ENCODE peak calls at places on chromosomes 1 and 21, in six cellular contexts. One of them, this sample, is unnamed.

GRCh38 chr1:152111515-152111968 is 3.7 kb downstream of the TCHH start:
- DNase-seq in K562: no peak
- DNase-seq in GM12892: no peak
- DNase-seq in breast epithelium: no peak
- DNase-seq in HCT116: no peak
- DNase-seq in GM23338: peak; percentile 77
- DNase-seq in this sample: no peak

GRCh38 chr1:202010042-202011015 is at the start of gene ELF3:
- DNase-seq in breast epithelium: peak; percentile 95
- DNase-seq in HCT116: peak; percentile 98
- DNase-seq in K562: no peak
- DNase-seq in GM12892: peak; percentile 58
- DNase-seq in GM23338: peak; percentile 98
- DNase-seq in this sample: peak; percentile 92

GRCh38 chr21:45480701-45481500 is 61.3 kb downstream of the SLC19A1 start:
- DNase-seq in breast epithelium: no peak
- DNase-seq in HCT116: no peak
- DNase-seq in GM23338: no peak
- DNase-seq in GM12892: no peak
- DNase-seq in K562: no peak
- DNase-seq in this sample: no peak

GRCh38 chr1:192983349-192983980 is 75.7 kb downstream of the UCHL5 start:
- DNase-seq in K562: no peak
- DNase-seq in breast epithelium: no peak
- DNase-seq in GM23338: no peak
- DNase-seq in HCT116: no peak
- DNase-seq in GM12892: no peak
- DNase-seq in this sample: no peak

GRCh38 chr21:28215214-28215954 is 777.3 kb downstream of the LTN1 start:
- DNase-seq in breast epithelium: no peak
- DNase-seq in HCT116: no peak
- DNase-seq in GM12892: no peak
- DNase-seq in GM23338: no peak
- DNase-seq in K562: no peak
- DNase-seq in this sample: no peak

GRCh38 chr1:159889821-159890252 is 10.1 kb downstream of the CFAP45 start:
- DNase-seq in breast epithelium: no peak
- DNase-seq in GM23338: no peak
- DNase-seq in GM12892: peak; percentile 54
- DNase-seq in HCT116: no peak
- DNase-seq in K562: peak; percentile 42
- DNase-seq in this sample: no peak

GRCh38 chr1:114156538-114157274 is 3.0 kb upstream of the SYT6 start:
- DNase-seq in HCT116: no peak
- DNase-seq in K562: no peak
- DNase-seq in GM23338: peak; percentile 39
- DNase-seq in GM12892: no peak
- DNase-seq in breast epithelium: no peak
- DNase-seq in this sample: no peak

GRCh38 chr1:201673912-201674311 is 135.0 kb downstream of the NAV1 start:
- DNase-seq in HCT116: no peak
- DNase-seq in K562: no peak
- DNase-seq in GM12892: no peak
- DNase-seq in GM23338: peak; percentile 28
- DNase-seq in breast epithelium: no peak
- DNase-seq in this sample: no peak

GRCh38 chr1:44826375-44827196 is 16.5 kb downstream of the PTCH2 start:
- DNase-seq in GM23338: no peak
- DNase-seq in breast epithelium: no peak
- DNase-seq in GM12892: no peak
- DNase-seq in HCT116: no peak
- DNase-seq in K562: peak; percentile 59
- DNase-seq in this sample: peak; percentile 30

GRCh38 chr1:106768501-106768900 is 288.0 kb upstream of the PRMT6 start:
- DNase-seq in GM23338: no peak
- DNase-seq in breast epithelium: no peak
- DNase-seq in HCT116: no peak
- DNase-seq in GM12892: no peak
- DNase-seq in K562: no peak
- DNase-seq in this sample: no peak

GRCh38 chr1:168465942-168466702 is 77.7 kb downstream of the XCL2 start:
- DNase-seq in GM12892: no peak
- DNase-seq in HCT116: no peak
- DNase-seq in K562: peak; percentile 63
- DNase-seq in breast epithelium: no peak
- DNase-seq in GM23338: no peak
- DNase-seq in this sample: peak; percentile 64

GRCh38 chr1:115170972-115171392 is 81.7 kb upstream of the TSPAN2 start:
- DNase-seq in K562: no peak
- DNase-seq in breast epithelium: no peak
- DNase-seq in HCT116: no peak
- DNase-seq in GM23338: no peak
- DNase-seq in GM12892: no peak
- DNase-seq in this sample: no peak

GRCh38 chr1:9241891-9242290 is 7.3 kb downstream of the H6PD start:
- DNase-seq in GM23338: no peak
- DNase-seq in GM12892: no peak
- DNase-seq in HCT116: no peak
- DNase-seq in K562: no peak
- DNase-seq in breast epithelium: no peak
- DNase-seq in this sample: no peak
- TF ChIP-seq POLR2AphosphoS5 in GM23338: no peak
- TF ChIP-seq POLR2AphosphoS5 in GM12892: no peak
- TF ChIP-seq POLR2AphosphoS5 in HCT116: no peak
- TF ChIP-seq POLR2AphosphoS5 in K562: no peak
- TF ChIP-seq POLR2AphosphoS5 in breast epithelium: no peak
- TF ChIP-seq POLR2AphosphoS5 in this sample: no peak

GRCh38 chr1:156590326-156591180 is 1.0 kb upstream of the NAXE start:
- DNase-seq in HCT116: no peak
- DNase-seq in breast epithelium: no peak
- DNase-seq in GM23338: no peak
- DNase-seq in K562: no peak
- DNase-seq in GM12892: no peak
- DNase-seq in this sample: no peak
- TF ChIP-seq POLR2AphosphoS5 in HCT116: no peak
- TF ChIP-seq POLR2AphosphoS5 in breast epithelium: no peak
- TF ChIP-seq POLR2AphosphoS5 in GM23338: no peak
- TF ChIP-seq POLR2AphosphoS5 in K562: peak; percentile 24
- TF ChIP-seq POLR2AphosphoS5 in GM12892: no peak
- TF ChIP-seq POLR2AphosphoS5 in this sample: no peak

GRCh38 chr1:91684599-91685196 is 184.0 kb downstream of the CDC7 start:
- DNase-seq in K562: no peak
- DNase-seq in breast epithelium: no peak
- DNase-seq in HCT116: no peak
- DNase-seq in GM23338: no peak
- DNase-seq in GM12892: no peak
- DNase-seq in this sample: no peak
- TF ChIP-seq POLR2AphosphoS5 in K562: no peak
- TF ChIP-seq POLR2AphosphoS5 in breast epithelium: no peak
- TF ChIP-seq POLR2AphosphoS5 in HCT116: no peak
- TF ChIP-seq POLR2AphosphoS5 in GM23338: no peak
- TF ChIP-seq POLR2AphosphoS5 in GM12892: no peak
- TF ChIP-seq POLR2AphosphoS5 in this sample: no peak

GRCh38 chr1:51063121-51063520 is 38.9 kb upstream of the C1orf185 start:
- DNase-seq in HCT116: peak; percentile 44
- DNase-seq in breast epithelium: no peak
- DNase-seq in GM12892: no peak
- DNase-seq in K562: no peak
- DNase-seq in GM23338: no peak
- DNase-seq in this sample: no peak
- TF ChIP-seq POLR2AphosphoS5 in HCT116: no peak
- TF ChIP-seq POLR2AphosphoS5 in breast epithelium: no peak
- TF ChIP-seq POLR2AphosphoS5 in GM12892: no peak
- TF ChIP-seq POLR2AphosphoS5 in K562: no peak
- TF ChIP-seq POLR2AphosphoS5 in GM23338: no peak
- TF ChIP-seq POLR2AphosphoS5 in this sample: no peak